ENCODE peak calls at places on chromosomes 2 and 18, in ten cellular contexts. D, S, P, L, M, T, X, U, E and K are unnamed samples. For H3K36me3, the result is how much of the 10 kb centered on the place peaks cover.

GRCh38 chr2:200747668-200748618 is 63.8 kb upstream of the BZW1 start:
- DNase-seq in E (peak), X (peak), S (no peak), D (no peak), U (no peak), P (no peak), L (no peak), M (peak), T (no peak), K (no peak)

GRCh38 chr2:36696533-36696932 is at the start of gene VIT:
- DNase-seq in M (no peak), S (no peak), D (no peak), T (no peak), E (peak), L (no peak), P (no peak), X (no peak), U (no peak), K (no peak)

GRCh38 chr2:203626952-203627681 is 79.3 kb upstream of the CD28 start:
- DNase-seq in S (no peak), E (peak), L (no peak), P (no peak), T (no peak), U (no peak), D (no peak), M (no peak), X (peak), K (no peak)

GRCh38 chr2:6812857-6813530 is 52.7 kb downstream of the CMPK2 start:
- DNase-seq in M (no peak), S (no peak), E (no peak), X (no peak), P (no peak), D (no peak), T (no peak), L (no peak), U (no peak), K (no peak)

GRCh38 chr2:236871500-236872001 is 214.1 kb upstream of the COPS8 start:
- DNase-seq in S (peak), E (peak), M (peak), X (peak), D (peak), T (no peak), U (no peak), L (peak), P (no peak), K (no peak)

GRCh38 chr18:59672125-59672769 is 25.0 kb downstream of the CCBE1 start:
- DNase-seq in M (no peak), S (no peak), U (no peak), P (no peak), X (no peak), T (no peak), D (no peak), E (no peak), L (no peak), K (no peak)

GRCh38 chr2:237868631-237869356 is 9.4 kb downstream of the RAMP1 start:
- DNase-seq in P (no peak), L (peak), X (peak), U (no peak), D (no peak), T (no peak), S (no peak), M (peak), E (peak), K (no peak)

GRCh38 chr2:231597014-231597611 is 4.4 kb downstream of the TEX44 start:
- DNase-seq in S (peak), M (peak), P (no peak), L (no peak), E (peak), X (no peak), U (peak), D (no peak), T (no peak), K (no peak)

GRCh38 chr18:21826196-21826595 is 85.6 kb downstream of the MIB1 start:
- DNase-seq in X (peak), L (no peak), D (no peak), U (no peak), T (no peak), M (peak), S (no peak), P (no peak), E (peak), K (no peak)

GRCh38 chr2:87401726-87402345 is 346.1 kb upstream of the PLGLB2 start:
- DNase-seq in P (no peak), S (no peak), X (no peak), U (no peak), M (no peak), E (no peak), T (no peak), D (no peak), L (no peak), K (no peak)

GRCh38 chr2:163990088-163990487 is 254.3 kb upstream of the FIGN start:
- DNase-seq in S (no peak), D (no peak), T (no peak), P (no peak), U (no peak), M (no peak), X (no peak), L (no peak), E (peak), K (no peak)

GRCh38 chr18:10057808-10058791 is 144.3 kb downstream of the VAPA start:
- DNase-seq in T (no peak), P (no peak), U (no peak), S (no peak), M (no peak), E (peak), X (peak), L (no peak), D (no peak), K (peak)

GRCh38 chr2:241859436-241860183 is 916 bp upstream of the PDCD1 start:
- DNase-seq in X (peak), T (no peak), U (no peak), S (peak), L (peak), P (no peak), E (peak), M (peak), D (no peak), K (no peak)

GRCh38 chr2:237861-238260 is 26.0 kb downstream of the SH3YL1 start:
- DNase-seq in T (no peak), P (no peak), L (no peak), U (no peak), M (no peak), S (no peak), E (no peak), D (no peak), X (no peak), K (no peak)

GRCh38 chr2:46855805-46856204 is 59.8 kb downstream of the MCFD2 start:
- DNase-seq in M (no peak), L (no peak), D (no peak), P (no peak), T (no peak), E (no peak), S (no peak), U (no peak), X (no peak), K (no peak)

GRCh38 chr2:207849443-207849842 is 79.7 kb upstream of the FZD5 start:
- DNase-seq in T (no peak), L (no peak), E (no peak), U (no peak), P (no peak), M (no peak), S (no peak), X (no peak), D (no peak), K (no peak)

GRCh38 chr2:71611781-71612545 is 158.6 kb downstream of the DYSF start:
- DNase-seq in S (no peak), U (no peak), L (peak), P (no peak), E (no peak), M (peak), D (peak), X (no peak), T (peak), K (peak)

GRCh38 chr2:226403360-226403759 is 396.3 kb downstream of the IRS1 start:
- DNase-seq in P (no peak), S (no peak), T (no peak), M (no peak), U (no peak), D (no peak), L (no peak), X (peak), E (no peak), K (no peak)

GRCh38 chr2:102826904-102827303 is 65.1 kb downstream of the TMEM182 start:
- DNase-seq in E (peak), S (peak), U (no peak), M (no peak), T (no peak), L (no peak), D (peak), P (no peak), X (peak), K (no peak)

GRCh38 chr2:196242131-196242620 is 70.8 kb upstream of the STK17B start:
- DNase-seq in E (peak), D (no peak), S (no peak), U (no peak), L (no peak), T (no peak), X (peak), P (no peak), M (no peak), K (no peak)

GRCh38 chr2:135974036-135974435 is 11.4 kb downstream of the DARS1 start:
- DNase-seq in U (no peak), E (no peak), L (no peak), D (no peak), M (no peak), P (no peak), X (no peak), T (no peak), S (no peak), K (no peak)

GRCh38 chr2:238286551-238286950 is 1.9 kb downstream of the PER2 start:
- DNase-seq in D (peak), E (peak), T (peak), X (peak), M (peak), S (peak), L (peak), P (no peak), U (peak), K (peak)

GRCh38 chr2:70123051-70123828 is 36.0 kb downstream of the PCBP1 start:
- DNase-seq in D (peak), P (no peak), U (no peak), X (peak), E (peak), S (peak), L (peak), M (peak), T (peak), K (no peak)

GRCh38 chr2:50773533-50773932 is 258.4 kb downstream of the NRXN1 start:
- DNase-seq in U (no peak), X (no peak), M (no peak), L (no peak), S (no peak), E (no peak), T (no peak), P (no peak), D (no peak), K (no peak)

GRCh38 chr2:219000569-219000960 is 7.3 kb upstream of the CRYBA2 start:
- DNase-seq in X (no peak), L (no peak), M (peak), E (no peak), U (no peak), S (no peak), T (peak), D (peak), P (no peak), K (no peak)

GRCh38 chr18:48959551-48959920 is 8.8 kb upstream of the SMAD7 start:
- DNase-seq in L (no peak), M (no peak), T (no peak), U (no peak), S (no peak), E (no peak), X (no peak), P (no peak), D (no peak), K (no peak)

GRCh38 chr18:48961547-48961946 is 10.8 kb upstream of the SMAD7 start:
- DNase-seq in T (no peak), X (peak), M (peak), S (no peak), D (no peak), E (peak), U (no peak), P (no peak), L (peak), K (no peak)

GRCh38 chr18:48958951-48959350 is 8.2 kb upstream of the SMAD7 start:
- DNase-seq in D (no peak), X (no peak), T (no peak), S (no peak), P (no peak), M (no peak), U (no peak), E (no peak), L (no peak), K (no peak)

GRCh38 chr18:48962252-48962856 is 11.6 kb upstream of the SMAD7 start:
- DNase-seq in T (no peak), E (no peak), U (no peak), S (no peak), X (no peak), D (no peak), M (no peak), L (no peak), P (no peak), K (no peak)

DNA sequence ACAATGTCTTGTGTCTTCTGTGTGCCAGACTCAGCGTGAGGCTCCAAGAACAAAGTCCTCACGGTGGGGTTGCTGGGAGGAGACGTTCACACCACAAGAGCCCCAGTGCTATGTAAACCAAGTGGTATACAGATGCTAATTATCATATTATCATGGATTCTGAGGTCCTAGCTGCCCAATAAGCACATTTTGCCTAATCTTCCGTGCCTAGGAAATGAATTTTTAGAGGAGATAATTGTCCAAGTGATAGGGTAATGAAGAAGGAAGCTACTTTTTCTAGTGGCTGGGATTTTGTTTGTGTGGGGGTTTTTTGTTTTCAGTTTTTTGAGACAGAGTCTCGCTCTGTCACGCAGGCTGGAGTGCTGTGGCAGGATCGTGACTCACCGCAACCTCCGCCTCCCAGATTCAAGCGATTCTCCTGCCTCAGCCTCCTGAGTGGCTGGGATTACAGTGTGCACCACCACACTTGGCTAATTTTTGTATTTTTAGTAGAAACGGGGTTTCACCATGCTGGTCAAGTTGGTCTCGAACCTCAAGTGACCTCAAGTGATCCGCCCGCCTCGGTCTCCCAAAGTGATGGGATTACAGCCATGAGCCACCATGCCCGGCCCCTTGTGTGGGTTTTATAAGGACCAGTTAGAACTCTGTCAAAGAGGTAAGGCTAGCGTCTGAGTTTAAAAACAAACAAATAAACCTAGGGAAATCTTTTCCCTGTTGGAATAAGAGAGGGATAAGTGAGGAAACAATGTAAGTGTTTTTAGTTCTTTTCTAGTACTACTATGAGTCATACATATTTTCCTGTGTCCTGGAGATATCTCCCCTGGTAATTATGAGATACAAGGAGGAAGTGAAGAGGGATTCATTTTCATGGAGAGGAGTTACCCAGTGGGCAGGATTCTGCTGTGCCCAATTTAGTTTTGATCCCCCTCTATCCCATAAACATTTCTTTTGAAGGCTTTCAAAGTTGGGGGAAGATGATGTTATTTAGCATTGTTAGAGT is 9.5 kb upstream of the SMAD7 start:
- DNase-seq in D (no peak), E (peak), U (no peak), P (no peak), X (peak), T (no peak), M (peak), L (no peak), S (no peak), K (no peak)
- H3K4me3 ChIP-seq in D (no peak), E (no peak), U (no peak), P (peak), X (no peak), T (no peak), M (peak), L (no peak), S (no peak), K (no peak)

DNA sequence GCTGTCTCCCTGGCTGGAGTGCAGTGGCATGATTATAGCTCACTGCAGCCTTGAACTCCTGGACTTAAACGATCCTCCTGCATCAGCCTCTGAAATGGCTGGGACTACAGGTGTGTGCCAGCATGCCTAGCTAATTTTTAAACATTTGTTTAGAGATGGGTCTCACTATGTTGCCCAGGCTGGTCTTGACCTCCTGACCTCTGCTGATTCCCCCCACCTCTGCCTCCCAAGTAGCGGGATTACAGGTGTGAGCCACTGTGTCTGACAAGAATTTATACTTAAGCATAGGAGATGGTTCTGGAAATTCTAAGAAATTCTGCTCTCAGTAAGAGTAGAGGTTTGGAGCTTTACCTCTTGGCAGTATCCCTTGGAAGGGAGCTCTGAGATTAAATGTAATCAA is 18.2 kb downstream of the MTHFD2 start:
- DNase-seq in U (no peak), L (no peak), T (no peak), D (no peak), E (no peak), P (no peak), M (no peak), X (no peak), S (no peak), K (no peak)
- H3K36me3 ChIP-seq in U (under half), L (under half), T (under half), D (half or more), E (under half), P (under half), M (under half), X (under half), S (half or more), K (under half)

GRCh38 chr2:4883375-4883774 is 808.8 kb upstream of the SOX11 start:
- DNase-seq in E (no peak), S (no peak), M (no peak), P (no peak), U (no peak), D (no peak), T (no peak), X (no peak), L (no peak), K (no peak)
- H3K4me3 ChIP-seq in E (no peak), S (no peak), M (no peak), P (no peak), U (no peak), D (no peak), T (no peak), X (no peak), L (no peak), K (no peak)

GRCh38 chr18:13756671-13757070 is 30.2 kb downstream of the RNMT start:
- DNase-seq in E (no peak), M (no peak), L (no peak), P (no peak), T (no peak), U (no peak), X (no peak), D (no peak), S (no peak), K (no peak)

GRCh38 chr18:13760047-13760446 is 33.6 kb downstream of the RNMT start:
- DNase-seq in E (no peak), D (no peak), X (no peak), T (no peak), L (no peak), M (peak), U (no peak), S (no peak), P (no peak), K (no peak)

DNA sequence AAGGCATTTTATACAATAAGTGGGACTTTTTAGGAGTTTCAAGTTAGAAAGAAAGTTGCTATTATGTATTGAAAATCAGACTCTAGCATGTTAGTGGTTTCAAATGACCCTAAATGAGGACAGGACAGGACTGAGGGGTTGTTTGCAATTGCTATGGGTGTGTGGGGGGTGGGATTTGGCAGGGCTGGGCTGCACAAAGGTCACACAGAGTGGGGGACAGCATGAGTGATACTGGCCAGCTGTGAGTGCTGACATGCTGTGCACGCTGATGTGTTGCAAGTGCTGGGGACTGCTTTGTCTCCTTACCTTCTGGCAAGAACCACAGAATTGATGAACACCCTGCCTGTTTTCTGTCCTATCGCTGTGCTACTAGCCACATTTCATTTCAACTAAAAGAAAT is 29.8 kb downstream of the RNMT start:
- DNase-seq in S (no peak), T (no peak), M (no peak), U (no peak), X (no peak), E (no peak), L (no peak), P (no peak), D (no peak), K (no peak)
- H3K36me3 ChIP-seq in S (half or more), T (under half), M (half or more), U (under half), X (under half), E (half or more), L (half or more), P (under half), D (half or more), K (under half)

GRCh38 chr2:85887566-85888019 is 1.2 kb downstream of the ST3GAL5 start:
- DNase-seq in U (no peak), D (peak), E (peak), S (peak), L (peak), X (peak), M (peak), T (peak), P (no peak), K (no peak)

GRCh38 chr2:85888745-85889647 is at the start of gene ST3GAL5:
- DNase-seq in L (peak), U (peak), P (peak), M (peak), E (peak), X (peak), S (peak), T (peak), D (peak), K (peak)

GRCh38 chr2:85889648-85890281 is 975 bp upstream of the ST3GAL5 start:
- DNase-seq in D (no peak), E (no peak), M (no peak), X (no peak), U (no peak), P (no peak), T (peak), S (peak), L (peak), K (no peak)

GRCh38 chr2:85886585-85886984 is 2.2 kb downstream of the ST3GAL5 start:
- DNase-seq in X (peak), U (peak), E (peak), M (peak), S (peak), T (peak), P (no peak), D (no peak), L (peak), K (peak)

GRCh38 chr2:85888020-85888744 is 608 bp downstream of the ST3GAL5 start:
- DNase-seq in U (no peak), P (no peak), E (peak), L (peak), S (peak), X (no peak), D (no peak), T (peak), M (peak), K (no peak)
- H3K4me3 ChIP-seq in U (peak), P (peak), E (peak), L (peak), S (peak), X (peak), D (peak), T (peak), M (peak), K (peak)

GRCh38 chr2:240532032-240532775 is 25.6 kb downstream of the ANKMY1 start:
- DNase-seq in X (no peak), S (no peak), L (no peak), T (no peak), M (no peak), P (no peak), E (no peak), U (no peak), D (no peak), K (no peak)
- H3K36me3 ChIP-seq in X (under half), S (under half), L (under half), T (under half), M (under half), P (under half), E (under half), U (under half), D (half or more), K (under half)

DNA sequence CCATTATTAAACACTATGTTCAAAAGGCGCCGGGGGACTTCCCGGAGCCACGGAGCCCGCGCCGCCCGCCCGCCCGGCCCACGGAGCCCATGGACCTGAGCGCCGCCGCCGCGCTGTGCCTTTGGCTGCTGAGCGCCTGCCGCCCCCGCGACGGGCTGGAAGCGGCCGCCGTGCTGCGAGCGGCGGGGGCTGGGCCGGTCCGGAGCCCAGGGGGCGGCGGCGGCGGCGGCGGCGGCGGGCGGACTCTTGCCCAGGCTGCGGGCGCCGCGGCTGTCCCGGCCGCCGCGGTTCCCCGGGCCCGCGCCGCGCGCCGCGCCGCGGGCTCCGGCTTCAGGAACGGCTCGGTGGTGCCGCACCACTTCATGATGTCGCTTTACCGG is 197 bp downstream of the GDF7 start:
- DNase-seq in L (no peak), U (no peak), D (no peak), M (peak), X (no peak), S (no peak), T (no peak), P (no peak), E (no peak), K (no peak)
- H3K4me3 ChIP-seq in L (peak), U (peak), D (peak), M (no peak), X (peak), S (peak), T (no peak), P (no peak), E (peak), K (peak)